ENCODE peak calls at places on chromosomes 16 and 17, in seven cellular contexts. L is prostate gland; T is cardiac muscle cell; H is activated CD8-positive, alpha-beta T cell treated with anti-CD3 and anti-CD28 coated beads for 36 hours; N is RWPE1; K is fibroblast of villous mesenchyme; P is bronchial epithelial cell. X is an unnamed sample.

GRCh38 chr17:50169121-50169764 is 3.4 kb downstream of the SGCA start:
- DNase-seq in L (no peak), T (peak; percentile 75), H (peak; percentile 71), N (peak; percentile 57), K (peak; percentile 79), P (peak; percentile 50), X (peak; percentile 89)

GRCh38 chr16:79598341-79599181 is 2.0 kb downstream of the MAF start:
- DNase-seq in L (peak; percentile 38), T (peak; percentile 80), H (peak; percentile 56), N (no peak), K (peak; percentile 44), P (peak; percentile 28), X (peak; percentile 71)

GRCh38 chr17:68334393-68334792 is 43.1 kb downstream of the ARSG start:
- DNase-seq in L (no peak), T (no peak), H (no peak), N (no peak), K (peak; percentile 25), P (no peak), X (no peak)

GRCh38 chr16:87061521-87061920 is 255.7 kb downstream of the C16orf95 start:
- DNase-seq in L (no peak), T (no peak), H (no peak), N (no peak), K (no peak), P (no peak), X (no peak)

GRCh38 chr17:82801377-82801970 is 38.3 kb downstream of the ZNF750 start:
- DNase-seq in L (no peak), T (no peak), H (no peak), N (no peak), K (no peak), P (no peak), X (no peak)

GRCh38 chr17:37676115-37676925 is 33.1 kb upstream of the DDX52 start:
- DNase-seq in L (no peak), T (no peak), H (no peak), N (no peak), K (peak; percentile 81), P (no peak), X (no peak)

GRCh38 chr16:85291302-85292148 is 179.3 kb upstream of the CIBAR2 start:
- DNase-seq in L (no peak), T (no peak), H (no peak), N (no peak), K (peak; percentile 72), P (no peak), X (no peak)

GRCh38 chr17:76408037-76408849 is 23.8 kb downstream of the SPHK1 start:
- DNase-seq in L (peak; percentile 65), T (peak; percentile 73), H (peak; percentile 81), N (peak; percentile 60), K (peak; percentile 52), P (peak; percentile 56), X (peak; percentile 85)

GRCh38 chr17:11848330-11848729 is 148.9 kb downstream of the ZNF18 start:
- DNase-seq in L (no peak), T (no peak), H (no peak), N (no peak), K (no peak), P (no peak), X (no peak)

GRCh38 chr17:7857724-7858486 is at the start of gene CYB5D1:
- DNase-seq in L (peak; percentile 93), T (peak; percentile 92), H (peak; percentile 94), N (no peak), K (peak; percentile 95), P (no peak), X (peak; percentile 95)

GRCh38 chr16:89350701-89351380 is 133.3 kb downstream of the ZNF778 start:
- DNase-seq in L (no peak), T (no peak), H (peak; percentile 81), N (no peak), K (no peak), P (peak; percentile 43), X (no peak)

GRCh38 chr16:85309656-85310587 is 197.7 kb upstream of the CIBAR2 start:
- DNase-seq in L (no peak), T (no peak), H (peak; percentile 44), N (no peak), K (no peak), P (no peak), X (peak; percentile 77)

GRCh38 chr17:37050905-37051304 is 102.2 kb downstream of the AATF start:
- DNase-seq in L (no peak), T (no peak), H (no peak), N (no peak), K (no peak), P (peak; percentile 37), X (no peak)

GRCh38 chr17:78484300-78485159 is 92.7 kb downstream of the DNAH17 start:
- DNase-seq in L (no peak), T (peak; percentile 32), H (peak; percentile 71), N (peak; percentile 20), K (peak; percentile 2), P (no peak), X (peak; percentile 81)

GRCh38 chr17:75684249-75684648 is 17.1 kb downstream of the SAP30BP start:
- DNase-seq in L (no peak), T (no peak), H (no peak), N (no peak), K (no peak), P (peak; percentile 67), X (no peak)

GRCh38 chr17:21452377-21453143 is 76.4 kb downstream of the KCNJ12 start:
- DNase-seq in L (peak; percentile 13), T (peak; percentile 73), H (peak; percentile 54), N (peak; percentile 13), K (peak; percentile 73), P (peak; percentile 53), X (peak; percentile 82)

GRCh38 chr16:51039638-51040331 is 111.3 kb downstream of the SALL1 start:
- DNase-seq in L (no peak), T (no peak), H (no peak), N (no peak), K (no peak), P (no peak), X (no peak)

GRCh38 chr16:88454315-88455057 is 1.4 kb downstream of the ZFPM1 start:
- DNase-seq in L (no peak), T (peak; percentile 44), H (peak; percentile 73), N (peak; percentile 30), K (no peak), P (peak; percentile 5), X (peak; percentile 47)

GRCh38 chr16:81632392-81633146 is 146.5 kb upstream of the PLCG2 start:
- DNase-seq in L (no peak), T (no peak), H (peak; percentile 94), N (peak; percentile 62), K (peak; percentile 82), P (peak; percentile 87), X (no peak)

GRCh38 chr17:69997332-69997731 is 77.7 kb upstream of the KCNJ16 start:
- DNase-seq in L (no peak), T (no peak), H (no peak), N (no peak), K (no peak), P (peak; percentile 85), X (no peak)

GRCh38 chr16:72878301-72879269 is 169.3 kb downstream of the ZFHX3 start:
- DNase-seq in L (no peak), T (peak; percentile 45), H (no peak), N (no peak), K (peak; percentile 92), P (no peak), X (no peak)

GRCh38 chr16:84303023-84303422 is 8.3 kb downstream of the WFDC1 start:
- DNase-seq in L (no peak), T (no peak), H (no peak), N (no peak), K (peak; percentile 88), P (no peak), X (no peak)

GRCh38 chr16:75576384-75576811 is 10.2 kb downstream of the GABARAPL2 start:
- DNase-seq in L (no peak), T (no peak), H (no peak), N (no peak), K (no peak), P (no peak), X (no peak)

GRCh38 chr16:24511174-24511573 is 28.2 kb upstream of the RBBP6 start:
- DNase-seq in L (no peak), T (no peak), H (no peak), N (no peak), K (no peak), P (no peak), X (no peak)
- TF ChIP-seq CTCF in L (no peak), T (no peak), H (no peak), N (no peak), K (no peak), P (no peak), X (no peak)

DNA sequence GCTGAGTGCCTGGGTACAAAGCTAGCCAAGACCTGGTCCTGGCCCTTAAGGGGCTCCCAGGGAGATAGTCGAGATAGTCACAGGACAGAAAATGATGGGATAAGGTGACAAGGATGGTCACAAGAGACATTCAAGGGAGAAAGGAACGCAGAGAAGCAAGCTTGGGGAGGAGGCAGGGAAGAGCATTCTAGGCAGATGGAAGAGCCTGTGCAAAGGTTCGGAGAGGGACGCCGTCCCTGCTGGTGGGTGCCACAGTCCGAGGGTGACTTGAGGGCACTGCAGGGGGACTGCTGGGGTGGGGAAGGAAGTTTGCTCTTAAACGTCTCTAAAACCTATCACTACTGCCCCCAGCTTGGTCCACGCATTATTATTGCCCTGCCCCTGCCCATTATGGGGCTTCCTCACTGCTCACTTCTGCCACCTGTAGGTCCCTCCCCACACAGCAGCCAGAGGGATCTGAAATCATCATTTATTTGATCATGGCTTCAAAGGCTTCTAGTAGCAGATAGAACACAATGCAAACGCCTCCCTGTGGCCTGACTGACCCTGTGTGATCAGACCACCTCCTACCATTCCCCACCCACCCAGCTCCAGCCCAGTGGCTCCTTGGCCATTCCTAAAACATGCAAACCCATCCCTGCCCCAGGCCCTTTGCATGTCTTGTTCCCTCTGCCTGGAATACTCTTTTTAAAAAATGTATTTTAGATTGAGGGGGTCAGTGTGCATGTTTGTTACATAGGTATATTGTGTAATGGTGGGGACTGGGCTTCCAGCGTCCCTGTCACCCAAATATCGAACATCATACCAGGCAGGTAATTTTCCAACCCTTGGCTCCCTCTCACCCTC is 60.3 kb downstream of the RMI2 start:
- DNase-seq in L (no peak), T (peak; percentile 28), H (peak; percentile 79), N (no peak), K (peak; percentile 14), P (no peak), X (peak; percentile 87)
- TF ChIP-seq CTCF in L (peak; percentile 53), T (peak; percentile 73), H (peak; percentile 74), N (peak; percentile 48), K (peak; percentile 69), P (peak; percentile 63), X (peak; percentile 75)

DNA sequence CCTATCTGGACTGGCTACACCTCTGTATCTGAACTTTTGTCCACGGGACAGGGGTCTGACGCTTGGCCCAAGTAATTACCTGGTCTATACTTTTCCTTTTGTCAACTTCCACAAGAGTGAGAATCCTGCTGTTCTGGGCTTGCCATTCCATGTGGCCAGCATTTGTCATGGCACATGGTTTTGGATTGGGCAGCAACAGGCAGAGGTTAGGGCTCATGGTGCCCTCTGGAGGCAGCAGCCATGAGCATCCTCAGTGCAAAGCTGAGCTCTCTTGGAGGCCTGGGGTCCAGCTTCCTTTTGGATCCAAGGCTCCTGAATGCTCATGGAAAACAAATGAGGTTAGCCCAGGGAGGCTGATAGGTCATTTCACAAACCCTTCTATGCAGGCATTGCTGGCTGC is 7.5 kb upstream of the EDC4 start:
- DNase-seq in L (no peak), T (peak; percentile 31), H (peak; percentile 30), N (no peak), K (peak; percentile 57), P (peak; percentile 41), X (peak; percentile 71)
- TF ChIP-seq CTCF in L (peak; percentile 16), T (peak; percentile 48), H (peak; percentile 33), N (no peak), K (peak; percentile 55), P (peak; percentile 57), X (peak; percentile 62)

DNA sequence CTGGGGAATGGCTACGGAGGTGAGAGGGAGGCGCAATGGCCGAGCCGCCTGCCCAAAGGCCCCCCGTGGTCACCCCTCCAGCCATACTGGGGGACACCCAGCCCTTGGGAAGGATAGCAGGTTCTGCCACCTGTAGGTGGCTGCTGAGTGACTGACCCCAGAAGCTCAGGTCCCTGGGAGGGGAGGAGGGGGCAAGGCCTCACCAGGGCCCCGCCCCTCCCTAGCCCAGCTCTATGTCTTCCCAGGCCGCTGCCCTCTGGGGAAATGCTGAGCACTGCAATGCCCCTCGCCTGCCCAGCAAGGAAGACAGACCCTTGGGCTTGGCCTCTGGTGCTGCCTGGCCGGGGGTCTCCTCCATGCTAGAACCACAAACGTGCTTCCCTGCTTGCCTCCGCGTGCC is 11.4 kb upstream of the CLDN9 start:
- DNase-seq in L (no peak), T (no peak), H (no peak), N (no peak), K (no peak), P (no peak), X (peak; percentile 69)
- TF ChIP-seq CTCF in L (no peak), T (no peak), H (no peak), N (no peak), K (no peak), P (no peak), X (peak; percentile 11)